ENCODE peak calls at places on chromosomes 3 and 15, in nine cellular contexts. V is activated CD4-positive, alpha-beta T cell treated with anti-CD3 and anti-CD28 coated beads for 24 hours; S is NCI-H510A treated with DMSO at 0.1 percent for 48 hours; A is HEK293T; G is fibroblast of lung; E is effector memory CD8-positive, alpha-beta T cell; L is hepatocyte; M is NCI-H524; O is EL. T is an unnamed sample.
A peak's percentile ranks its signal among the peaks of the same experiment; 100 is the strongest.

GRCh38 chr3:88113311-88114162 is 36.2 kb upstream of the C3orf38 start:
- DNase-seq in S (peak; percentile 42), G (peak; percentile 80), O (peak; percentile 72), M (peak; percentile 8), A (peak; percentile 53), L (peak; percentile 82), E (peak; percentile 63), V (peak; percentile 9), T (peak; percentile 35)

GRCh38 chr3:166743463-166744134 is 636.5 kb downstream of the ZBBX start:
- DNase-seq in S (no peak), M (no peak), V (no peak), O (no peak), A (no peak), G (no peak), L (no peak), E (no peak), T (no peak)

GRCh38 chr3:57007513-57008415 is 52.7 kb upstream of the SPATA12 start:
- DNase-seq in S (no peak), L (peak; percentile 82), E (no peak), M (no peak), A (no peak), O (peak; percentile 84), V (no peak), G (peak; percentile 91), T (no peak)

GRCh38 chr3:55157736-55158135 is 229.9 kb upstream of the LRTM1 start:
- DNase-seq in V (no peak), S (no peak), L (no peak), G (no peak), M (no peak), O (peak; percentile 80), A (no peak), E (no peak), T (no peak)

GRCh38 chr3:51471775-51472652 is 27.8 kb downstream of the DCAF1 start:
- DNase-seq in O (no peak), L (no peak), M (no peak), V (no peak), S (no peak), A (no peak), E (no peak), G (no peak), T (no peak)

GRCh38 chr15:34684351-34684750 is 70.4 kb downstream of the GJD2 start:
- DNase-seq in E (no peak), V (no peak), S (no peak), G (no peak), A (no peak), M (no peak), O (no peak), L (no peak), T (no peak)

GRCh38 chr3:89059201-89059600 is 48.2 kb upstream of the EPHA3 start:
- DNase-seq in G (peak; percentile 40), S (no peak), E (no peak), M (no peak), A (no peak), L (no peak), O (peak; percentile 51), V (no peak), T (no peak)

GRCh38 chr3:187288176-187288893 is 3.2 kb downstream of the MASP1 start:
- DNase-seq in A (no peak), V (no peak), O (no peak), M (no peak), G (no peak), E (no peak), S (no peak), L (no peak), T (no peak)

GRCh38 chr3:182713743-182714517 is 79.4 kb upstream of the ATP11B start:
- DNase-seq in S (peak; percentile 89), V (no peak), E (no peak), M (peak; percentile 55), L (peak; percentile 79), G (peak; percentile 82), O (peak; percentile 65), A (peak; percentile 30), T (no peak)

GRCh38 chr3:82824491-82824890 is 1063.0 kb upstream of the GBE1 start:
- DNase-seq in V (no peak), E (no peak), S (no peak), G (no peak), O (no peak), A (no peak), L (no peak), M (no peak), T (no peak)

GRCh38 chr3:187017511-187018230 is 87.3 kb downstream of the ST6GAL1 start:
- DNase-seq in O (no peak), S (no peak), E (no peak), V (no peak), M (no peak), G (no peak), A (no peak), L (no peak), T (no peak)

GRCh38 chr3:28916713-28917499 is 364.0 kb upstream of the RBMS3 start:
- DNase-seq in M (peak; percentile 14), V (no peak), L (peak; percentile 62), O (peak; percentile 60), G (peak; percentile 89), S (no peak), A (peak; percentile 26), E (no peak), T (peak; percentile 61)

GRCh38 chr3:108051005-108051404 is 39.8 kb downstream of the CD47 start:
- DNase-seq in E (no peak), O (peak; percentile 72), G (no peak), A (no peak), L (no peak), V (no peak), S (no peak), M (no peak), T (no peak)

GRCh38 chr15:99704444-99704838 is 28.8 kb downstream of the LYSMD4 start:
- DNase-seq in S (peak; percentile 50), M (peak; percentile 65), V (no peak), E (peak; percentile 45), A (peak; percentile 67), L (peak; percentile 92), O (peak; percentile 85), G (peak; percentile 93), T (peak; percentile 65)

GRCh38 chr3:16391936-16392536 is 121.5 kb downstream of the RFTN1 start:
- DNase-seq in O (no peak), M (no peak), E (no peak), S (no peak), L (no peak), V (no peak), G (no peak), A (no peak), T (no peak)

GRCh38 chr3:29582310-29582709 is 301.4 kb downstream of the RBMS3 start:
- DNase-seq in L (no peak), A (no peak), M (peak; percentile 3), G (no peak), S (no peak), O (no peak), E (no peak), V (no peak), T (no peak)

GRCh38 chr15:42800731-42801474 is 64.0 kb upstream of the CDAN1 start:
- DNase-seq in L (no peak), V (no peak), G (no peak), A (no peak), M (no peak), S (no peak), O (no peak), E (no peak), T (no peak)

GRCh38 chr15:35566991-35567390 is 21.0 kb upstream of the DPH6 start:
- DNase-seq in E (no peak), V (no peak), O (no peak), G (no peak), L (no peak), M (no peak), S (no peak), A (no peak), T (no peak)

GRCh38 chr3:45972534-45973402 is 22.9 kb downstream of the FYCO1 start:
- DNase-seq in L (peak; percentile 59), S (no peak), O (peak; percentile 88), G (peak; percentile 93), E (no peak), A (no peak), V (no peak), M (no peak), T (no peak)

GRCh38 chr3:110568246-110568645 is 503.4 kb upstream of the NECTIN3 start:
- DNase-seq in S (no peak), L (no peak), A (no peak), M (no peak), V (no peak), E (no peak), O (peak; percentile 90), G (peak; percentile 82), T (no peak)

GRCh38 chr3:100709840-100710235 is 544 bp downstream of the TFG start:
- DNase-seq in S (no peak), G (peak; percentile 47), L (peak; percentile 80), V (peak; percentile 13), E (no peak), M (peak; percentile 56), O (peak; percentile 41), A (peak; percentile 56), T (no peak)

GRCh38 chr15:47542312-47543094 is 174.8 kb upstream of the SEMA6D start:
- DNase-seq in G (no peak), V (no peak), S (no peak), M (no peak), E (no peak), O (no peak), A (no peak), L (no peak), T (no peak)

GRCh38 chr3:168024537-168024941 is 71.2 kb downstream of the GOLIM4 start:
- DNase-seq in S (peak; percentile 62), A (no peak), E (no peak), M (peak; percentile 64), L (no peak), V (no peak), G (peak; percentile 95), O (peak; percentile 78), T (no peak)

GRCh38 chr15:23823508-23823907 is 136.4 kb upstream of the NDN start:
- DNase-seq in L (no peak), S (no peak), G (no peak), O (no peak), A (peak; percentile 6), E (no peak), M (no peak), V (no peak), T (no peak)

GRCh38 chr15:100686021-100686724 is 83.8 kb downstream of the ASB7 start:
- DNase-seq in O (peak; percentile 43), E (no peak), L (no peak), V (no peak), M (no peak), S (no peak), A (no peak), G (no peak), T (no peak)

GRCh38 chr3:128226794-128227399 is 73.6 kb downstream of the EEFSEC start:
- DNase-seq in E (peak; percentile 9), L (peak; percentile 28), V (peak; percentile 11), G (peak; percentile 34), O (peak; percentile 48), S (peak; percentile 2), M (no peak), A (peak; percentile 84), T (no peak)

GRCh38 chr15:69852482-69853275 is 245.0 kb downstream of the TLE3 start:
- DNase-seq in S (no peak), V (no peak), L (no peak), M (no peak), G (peak; percentile 27), A (no peak), O (peak; percentile 78), E (no peak), T (no peak)

GRCh38 chr3:66153471-66153870 is 67.3 kb upstream of the SLC25A26 start:
- DNase-seq in G (no peak), O (no peak), E (no peak), S (no peak), M (no peak), V (no peak), A (peak; percentile 16), L (no peak), T (no peak)

T was measured in NCI-H1048.